ENCODE peak calls at places on chromosomes 1 and 21, in four cellular contexts. C is body of pancreas, P is HCT116, W is endothelial cell of umbilical vein. J is an unnamed sample.

GRCh38 chr1:44785027-44785376 is 3.0 kb downstream of the BEST4 start:
- DNase-seq in C (no peak), P (no peak), W (no peak), J (no peak)

GRCh38 chr1:56545711-56546110 is 33.7 kb downstream of the PLPP3 start:
- DNase-seq in C (peak), P (no peak), W (no peak), J (no peak)

GRCh38 chr1:107572674-107573205 is 392.2 kb downstream of the VAV3 start:
- DNase-seq in C (no peak), P (no peak), W (no peak), J (no peak)

GRCh38 chr1:216587715-216588114 is 135.5 kb downstream of the ESRRG start:
- DNase-seq in C (no peak), P (no peak), W (no peak), J (no peak)

GRCh38 chr21:27261676-27262075 is 294.8 kb upstream of the ADAMTS5 start:
- DNase-seq in C (no peak), P (no peak), W (no peak), J (no peak)

GRCh38 chr1:147622731-147623130 is 47.6 kb downstream of the ACP6 start:
- DNase-seq in C (no peak), P (no peak), W (no peak), J (no peak)

GRCh38 chr1:22287946-22288520 is 145.1 kb upstream of the WNT4 start:
- DNase-seq in C (no peak), P (no peak), W (no peak), J (no peak)

GRCh38 chr1:246838118-246838456 is 93.7 kb downstream of the AHCTF1 start:
- DNase-seq in C (no peak), P (no peak), W (no peak), J (no peak)

GRCh38 chr21:22764222-22764621 is 1766.0 kb downstream of the NCAM2 start:
- DNase-seq in C (no peak), P (no peak), W (no peak), J (no peak)

GRCh38 chr1:202010042-202011015 is at the start of gene ELF3:
- DNase-seq in C (peak), P (peak), W (no peak), J (no peak)
- TF ChIP-seq POLR2A in C (peak), P (peak), W (no peak), J (no peak)

GRCh38 chr1:225814381-225814780 is 4.5 kb downstream of the EPHX1 start:
- DNase-seq in C (no peak), P (no peak), W (no peak), J (no peak)

GRCh38 chr1:225812488-225813249 is 2.7 kb downstream of the EPHX1 start:
- DNase-seq in C (no peak), P (no peak), W (no peak), J (no peak)

GRCh38 chr1:225815526-225816178 is 5.7 kb downstream of the EPHX1 start:
- DNase-seq in C (no peak), P (no peak), W (no peak), J (no peak)

GRCh38 chr1:225811622-225812487 is 1.9 kb downstream of the EPHX1 start:
- DNase-seq in C (peak), P (no peak), W (no peak), J (peak)

GRCh38 chr1:225813250-225813964 is 3.5 kb downstream of the EPHX1 start:
- DNase-seq in C (peak), P (no peak), W (peak), J (peak)
- H3K4me3 ChIP-seq in C (no peak), P (no peak), W (no peak), J (peak)

GRCh38 chr1:182408435-182409070 is 8.1 kb upstream of the TEDDM1 start:
- DNase-seq in C (no peak), P (no peak), W (no peak), J (no peak)

GRCh38 chr1:182410138-182410537 is 9.7 kb upstream of the TEDDM1 start:
- DNase-seq in C (no peak), P (no peak), W (no peak), J (no peak)

GRCh38 chr1:182413486-182413885 is 13.0 kb upstream of the TEDDM1 start:
- DNase-seq in C (no peak), P (no peak), W (no peak), J (no peak)

GRCh38 chr1:182407724-182408123 is 7.3 kb upstream of the TEDDM1 start:
- DNase-seq in C (no peak), P (no peak), W (no peak), J (peak)

DNA sequence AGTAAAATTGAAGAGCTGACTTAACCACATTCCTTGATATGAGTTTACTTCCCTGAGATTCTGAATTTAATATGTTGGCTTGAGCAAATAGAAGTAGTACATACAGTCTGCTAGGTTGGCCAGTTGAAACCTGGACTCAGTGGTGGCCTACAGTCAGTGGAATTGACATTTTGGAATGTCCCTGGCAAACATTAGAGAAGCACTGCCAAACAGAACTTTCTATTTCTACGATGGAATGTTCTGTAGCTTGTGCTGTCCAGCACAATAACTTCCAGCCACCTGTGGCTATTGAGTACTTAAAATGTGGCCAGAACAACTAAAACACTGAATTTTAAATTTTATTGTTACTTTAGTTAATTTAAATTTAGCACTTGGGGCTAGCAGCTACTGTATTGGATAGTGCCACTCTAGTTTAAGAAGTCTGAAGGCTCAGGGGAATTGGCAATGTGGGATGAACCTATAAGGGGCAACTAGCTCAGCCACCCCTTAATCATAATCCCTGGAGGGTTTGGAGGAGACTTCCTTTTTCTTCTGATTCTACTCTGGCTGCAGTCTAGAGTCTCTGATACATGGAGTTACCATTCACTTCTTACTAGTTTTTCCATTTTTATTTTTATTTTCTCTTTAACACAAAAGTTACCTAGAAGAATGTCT is 10.3 kb upstream of the TEDDM1 start:
- DNase-seq in C (no peak), P (no peak), W (no peak), J (peak)
- TF ChIP-seq POLR2A in C (no peak), P (no peak), W (no peak), J (no peak)

GRCh38 chr1:210683403-210684047 is 354.8 kb downstream of the HHAT start:
- DNase-seq in C (no peak), P (no peak), W (no peak), J (no peak)
- H3K4me3 ChIP-seq in C (no peak), P (no peak), W (no peak), J (no peak)

GRCh38 chr1:93680121-93681094 is 1.2 kb downstream of the BCAR3 start:
- DNase-seq in C (peak), P (peak), W (peak), J (no peak)
- TF ChIP-seq POLR2A in C (peak), P (no peak), W (peak), J (no peak)

DNA sequence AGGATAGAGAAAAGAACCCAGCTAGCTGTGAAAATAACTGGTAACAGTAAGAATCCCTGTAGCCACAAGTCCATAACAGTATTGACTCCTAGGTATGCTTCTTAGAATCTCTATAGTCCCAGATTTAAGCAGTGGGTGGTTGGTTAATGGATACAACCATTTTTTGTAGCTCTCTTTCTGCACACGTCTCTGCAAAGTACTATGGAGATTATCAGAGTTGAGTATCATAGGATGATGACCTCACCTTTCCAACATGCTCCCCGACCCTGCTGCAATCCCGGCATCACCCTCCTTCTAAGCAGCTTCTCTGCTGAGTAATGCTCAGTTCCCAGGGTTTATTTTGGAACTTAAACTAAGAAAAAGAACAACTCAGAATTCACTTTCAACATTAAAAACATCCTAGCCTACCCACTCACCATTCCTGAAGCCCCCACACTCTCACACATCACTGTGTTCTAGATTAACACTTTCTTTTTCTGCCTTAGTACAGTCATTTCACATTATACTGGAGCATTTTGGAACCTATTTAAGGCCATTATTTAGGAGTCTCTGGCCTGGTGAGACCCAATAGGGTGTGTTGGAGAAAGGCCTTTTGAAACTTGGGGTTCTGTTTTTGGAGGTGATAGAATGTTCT is 2.7 kb downstream of the MLLT11 start:
- DNase-seq in C (no peak), P (no peak), W (peak), J (no peak)
- H3K4me3 ChIP-seq in C (no peak), P (no peak), W (no peak), J (no peak)

GRCh38 chr1:150366416-150367296 is 2.7 kb downstream of the RPRD2 start:
- DNase-seq in C (no peak), P (no peak), W (peak), J (peak)

GRCh38 chr1:150362721-150363425 is 1.1 kb upstream of the RPRD2 start:
- DNase-seq in C (peak), P (no peak), W (no peak), J (no peak)

GRCh38 chr1:150364231-150365003 is 470 bp downstream of the RPRD2 start:
- DNase-seq in C (peak), P (peak), W (peak), J (peak)

GRCh38 chr1:150365945-150366344 is 2.0 kb downstream of the RPRD2 start:
- DNase-seq in C (no peak), P (no peak), W (peak), J (peak)

DNA sequence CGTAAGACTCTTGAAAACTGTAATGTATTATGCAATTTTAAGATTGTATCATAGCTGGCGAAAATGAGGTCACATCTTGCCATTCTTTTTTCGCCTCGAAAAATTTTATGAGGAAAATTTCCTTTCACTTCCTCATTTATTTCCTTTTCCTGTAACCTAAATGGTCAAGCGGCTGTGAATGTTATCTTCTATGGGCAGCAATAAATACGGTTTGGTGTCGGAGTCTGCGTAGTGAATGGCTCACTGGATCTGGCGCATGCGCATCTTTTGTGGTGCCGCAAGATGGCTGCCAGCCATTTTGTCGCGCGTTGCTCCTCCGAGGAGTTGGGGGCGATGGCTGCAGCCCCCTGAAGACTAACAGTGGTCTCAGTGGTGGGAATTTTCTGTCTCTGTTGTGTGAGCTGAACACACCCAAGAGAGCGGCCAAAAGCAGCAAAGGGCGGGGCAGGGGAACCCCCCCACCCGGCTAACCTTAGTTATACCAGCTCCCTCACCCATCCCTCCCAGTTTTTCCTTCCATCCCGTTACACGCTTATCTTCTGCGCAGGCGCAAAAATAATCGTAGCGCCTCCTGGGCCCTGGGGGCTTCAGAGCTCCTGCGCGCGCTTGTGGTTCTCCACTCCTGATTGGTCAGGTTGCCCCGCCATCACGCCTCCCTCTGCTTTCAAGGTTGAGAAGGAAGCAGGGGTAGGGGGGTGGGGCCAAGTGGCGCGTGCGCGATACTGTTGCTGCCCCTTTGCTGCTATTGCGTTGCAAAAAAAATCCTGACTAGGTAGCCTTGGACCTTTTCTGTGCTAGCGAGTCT is at the start of gene RPRD2:
- DNase-seq in C (peak), P (peak), W (peak), J (peak)
- TF ChIP-seq POLR2A in C (peak), P (peak), W (peak), J (peak)

DNA sequence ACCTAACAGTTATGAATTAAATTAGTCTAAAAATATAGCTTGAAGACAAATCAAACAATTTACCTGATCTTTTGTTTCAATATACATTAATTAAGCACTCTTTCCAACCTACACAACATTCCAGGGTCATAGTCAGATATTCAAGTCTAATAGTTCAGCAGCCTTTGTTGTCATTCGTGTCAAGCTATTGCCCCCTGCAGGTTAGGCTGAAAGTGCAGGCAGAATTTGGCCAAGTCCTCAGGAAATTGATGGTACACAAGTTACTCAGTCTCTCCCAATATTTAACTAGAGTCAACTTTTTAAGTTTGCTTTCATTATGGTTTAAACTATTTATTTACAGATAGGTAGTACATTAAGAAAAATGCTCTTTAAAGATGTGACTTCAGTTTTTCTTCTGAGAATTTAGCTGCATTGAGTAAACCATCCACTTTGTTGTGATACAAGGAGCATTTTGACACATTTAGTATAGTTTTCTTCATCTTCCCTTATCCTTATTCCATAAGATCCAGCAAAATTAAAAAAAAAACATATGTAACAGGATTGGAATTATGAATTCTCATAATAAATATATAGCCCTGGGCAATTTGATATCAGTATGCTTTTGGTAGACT is 130.3 kb upstream of the DPYD start:
- DNase-seq in C (peak), P (peak), W (peak), J (peak)
- H3K4me3 ChIP-seq in C (no peak), P (no peak), W (no peak), J (no peak)

GRCh38 chr21:37563641-37564340 is 197.2 kb downstream of the DYRK1A start:
- DNase-seq in C (peak), P (peak), W (peak), J (peak)
- TF ChIP-seq POLR2A in C (peak), P (peak), W (peak), J (peak)

GRCh38 chr1:10905841-10906655 is 106.4 kb upstream of the TARDBP start:
- DNase-seq in C (no peak), P (no peak), W (no peak), J (peak)
- H3K4me3 ChIP-seq in C (no peak), P (no peak), W (no peak), J (no peak)